ENCODE peak calls at places on chromosomes 4 and X, in six cellular contexts. W is osteoblast, H is uterus, P is WTC11, X is fibroblast of lung, Z is fibroblast of mammary gland. F is an unnamed sample.
A peak's percentile ranks its signal among the peaks of the same experiment; 100 is the strongest.

GRCh38 chr4:4415107-4415805 is 28.4 kb downstream of the NSG1 start:
- DNase-seq in W (no peak), H (no peak), P (no peak), X (no peak), Z (no peak), F (no peak)

GRCh38 chr4:25786497-25787065 is 76.2 kb downstream of the SEL1L3 start:
- DNase-seq in W (no peak), H (no peak), P (no peak), X (peak; percentile 47), Z (no peak), F (no peak)

GRCh38 chr4:86910820-86911684 is 18.8 kb upstream of the C4orf36 start:
- DNase-seq in W (no peak), H (no peak), P (no peak), X (peak; percentile 28), Z (no peak), F (no peak)

GRCh38 chr4:182643801-182644311 is 273.3 kb downstream of the DCTD start:
- DNase-seq in W (peak; percentile 39), H (no peak), P (no peak), X (peak; percentile 96), Z (peak; percentile 63), F (no peak)

GRCh38 chr4:47278631-47279030 is 184.9 kb downstream of the COMMD8 start:
- DNase-seq in W (no peak), H (no peak), P (no peak), X (no peak), Z (no peak), F (no peak)

GRCh38 chrX:63679432-63679831 is 105.6 kb downstream of the ARHGEF9 start:
- DNase-seq in W (no peak), H (no peak), P (no peak), X (no peak), Z (no peak), F (no peak)

GRCh38 chr4:55435136-55435535 is 39.4 kb downstream of the TMEM165 start:
- DNase-seq in W (no peak), H (no peak), P (no peak), X (peak; percentile 29), Z (peak; percentile 49), F (no peak)

GRCh38 chrX:13808293-13808692 is 8.6 kb downstream of the GPM6B start:
- DNase-seq in W (no peak), H (no peak), P (no peak), X (no peak), Z (no peak), F (no peak)

GRCh38 chr4:16122784-16123183 is 39.0 kb upstream of the PROM1 start:
- DNase-seq in W (no peak), H (no peak), P (no peak), X (no peak), Z (no peak), F (no peak)

GRCh38 chrX:155148724-155149537 is 67.3 kb upstream of the VBP1 start:
- DNase-seq in W (no peak), H (no peak), P (peak; percentile 17), X (no peak), Z (peak; percentile 21), F (peak; percentile 60)

GRCh38 chr4:153541426-153542096 is 75.4 kb downstream of the TMEM131L start:
- DNase-seq in W (peak; percentile 91), H (no peak), P (no peak), X (peak; percentile 97), Z (peak; percentile 92), F (no peak)

GRCh38 chr4:75107703-75108612 is 175.0 kb downstream of the PARM1 start:
- DNase-seq in W (no peak), H (no peak), P (no peak), X (no peak), Z (peak; percentile 23), F (no peak)

GRCh38 chr4:110735691-110736090 is 112.8 kb upstream of the PITX2 start:
- DNase-seq in W (no peak), H (no peak), P (no peak), X (no peak), Z (no peak), F (peak; percentile 61)

GRCh38 chrX:153766098-153766817 is 2.2 kb downstream of the PLXNB3 start:
- DNase-seq in W (peak; percentile 98), H (peak; percentile 40), P (no peak), X (peak; percentile 76), Z (peak; percentile 66), F (no peak)

GRCh38 chr4:65195666-65196065 is 474.6 kb downstream of the EPHA5 start:
- DNase-seq in W (no peak), H (no peak), P (no peak), X (no peak), Z (no peak), F (no peak)

GRCh38 chrX:103376118-103376978 is at the start of gene BEX3:
- DNase-seq in W (peak; percentile 70), H (peak; percentile 46), P (peak; percentile 68), X (peak; percentile 67), Z (peak; percentile 58), F (peak; percentile 68)

GRCh38 chr4:184746532-184746870 is 12.6 kb upstream of the CENPU start:
- DNase-seq in W (peak; percentile 97), H (peak; percentile 68), P (no peak), X (peak; percentile 84), Z (peak; percentile 91), F (peak; percentile 62)

DNA sequence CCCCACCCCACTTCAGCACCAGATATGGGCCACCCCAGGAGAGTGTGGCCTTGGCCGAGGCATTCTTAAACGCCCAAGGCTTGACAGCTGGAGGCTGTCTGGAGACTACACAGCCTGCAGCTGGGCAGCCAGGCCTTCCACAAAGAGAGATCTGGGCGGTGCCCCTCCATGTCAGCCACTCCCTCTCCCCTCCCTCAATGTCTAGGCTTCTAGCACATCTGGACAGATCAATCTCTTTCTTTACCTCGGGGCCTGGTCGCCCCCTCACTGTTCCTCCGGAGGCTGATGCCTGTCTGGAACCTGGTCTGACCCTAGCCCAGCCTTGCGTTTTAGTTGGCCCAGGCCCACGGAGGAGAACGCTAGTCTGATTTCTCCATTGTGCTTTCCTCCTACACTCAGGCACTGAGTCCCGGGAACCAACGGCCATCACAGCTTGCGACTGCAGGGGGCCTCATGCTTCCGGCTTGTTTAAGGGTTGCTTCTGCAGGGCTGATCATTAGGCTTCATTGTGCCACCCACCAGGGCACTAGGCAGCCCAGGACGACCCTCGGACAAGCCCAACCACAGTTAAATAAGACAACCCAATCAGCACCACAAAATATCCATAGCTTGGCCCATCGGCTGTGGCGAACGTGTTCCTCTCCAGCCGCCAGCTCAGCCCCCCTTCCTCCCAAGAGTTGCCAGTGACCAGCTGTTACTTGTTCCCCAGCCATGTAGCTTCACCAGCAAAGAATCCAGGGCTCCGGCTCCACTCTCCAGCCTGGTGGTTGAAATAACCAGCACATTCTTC is 200.6 kb downstream of the BCOR start:
- DNase-seq in W (peak; percentile 92), H (no peak), P (peak; percentile 49), X (peak; percentile 82), Z (peak; percentile 24), F (peak; percentile 18)
- TF ChIP-seq CTCF in W (no peak), H (no peak), P (no peak), X (no peak), Z (peak; percentile 6), F (no peak)

DNA sequence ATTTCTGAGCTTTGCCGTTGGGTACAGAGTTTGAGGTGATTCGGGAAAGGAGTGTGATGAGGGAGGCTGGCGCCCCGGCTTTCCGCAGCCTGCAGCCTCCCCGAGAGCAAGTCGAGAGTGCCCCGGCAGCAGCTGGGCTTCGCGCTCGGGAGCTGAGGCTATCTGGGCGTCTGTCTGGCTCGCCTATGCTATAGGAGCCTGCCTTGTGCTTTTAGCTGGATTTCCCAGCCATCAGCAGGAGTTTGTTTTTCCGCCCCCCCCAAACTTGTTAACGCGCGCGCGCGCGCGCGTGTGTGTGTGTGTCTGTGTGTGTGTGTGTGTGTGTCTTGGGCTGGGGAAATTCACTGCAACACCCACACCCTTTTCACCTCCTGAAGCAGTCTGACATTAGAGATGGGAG is 765 bp upstream of the DGKK start:
- DNase-seq in W (no peak), H (no peak), P (peak; percentile 31), X (no peak), Z (no peak), F (no peak)
- TF ChIP-seq CTCF in W (no peak), H (no peak), P (no peak), X (no peak), Z (no peak), F (no peak)

GRCh38 chrX:115913575-115913974 is 257.0 kb upstream of the AGTR2 start:
- DNase-seq in W (no peak), H (no peak), P (no peak), X (no peak), Z (no peak), F (no peak)

GRCh38 chrX:115909017-115909416 is 261.5 kb upstream of the AGTR2 start:
- DNase-seq in W (no peak), H (no peak), P (no peak), X (no peak), Z (no peak), F (no peak)

GRCh38 chrX:115906881-115907280 is 263.7 kb upstream of the AGTR2 start:
- DNase-seq in W (no peak), H (no peak), P (no peak), X (no peak), Z (no peak), F (no peak)

GRCh38 chrX:115911967-115912366 is 258.6 kb upstream of the AGTR2 start:
- DNase-seq in W (no peak), H (no peak), P (no peak), X (no peak), Z (no peak), F (no peak)

DNA sequence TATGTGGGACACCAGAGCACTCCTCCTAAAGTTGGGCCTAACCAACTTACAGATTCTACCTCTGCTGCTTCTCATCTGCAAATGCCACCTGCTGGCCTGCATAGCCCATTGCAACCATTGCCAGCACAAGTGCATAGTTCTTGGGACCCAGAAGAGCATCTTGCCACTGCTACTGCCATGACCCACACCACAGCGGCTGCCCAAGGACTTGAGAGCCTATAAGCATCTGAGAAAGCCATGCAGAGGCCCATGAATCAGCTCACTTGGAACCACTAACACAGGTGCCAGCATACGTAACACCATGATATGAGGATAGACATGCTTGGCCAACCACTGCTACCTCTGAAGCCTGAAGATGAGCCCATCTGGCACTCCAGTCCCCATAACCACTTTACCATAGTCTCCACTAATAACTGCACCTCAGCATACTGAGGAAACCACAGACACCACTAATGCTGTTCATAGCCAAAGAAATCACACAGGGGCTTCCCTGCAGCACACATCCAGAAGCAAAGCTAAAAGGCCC is 258.1 kb upstream of the AGTR2 start:
- DNase-seq in W (peak; percentile 37), H (no peak), P (peak; percentile 42), X (no peak), Z (peak; percentile 12), F (no peak)
- TF ChIP-seq CTCF in W (peak; percentile 39), H (no peak), P (no peak), X (no peak), Z (peak; percentile 49), F (no peak)

DNA sequence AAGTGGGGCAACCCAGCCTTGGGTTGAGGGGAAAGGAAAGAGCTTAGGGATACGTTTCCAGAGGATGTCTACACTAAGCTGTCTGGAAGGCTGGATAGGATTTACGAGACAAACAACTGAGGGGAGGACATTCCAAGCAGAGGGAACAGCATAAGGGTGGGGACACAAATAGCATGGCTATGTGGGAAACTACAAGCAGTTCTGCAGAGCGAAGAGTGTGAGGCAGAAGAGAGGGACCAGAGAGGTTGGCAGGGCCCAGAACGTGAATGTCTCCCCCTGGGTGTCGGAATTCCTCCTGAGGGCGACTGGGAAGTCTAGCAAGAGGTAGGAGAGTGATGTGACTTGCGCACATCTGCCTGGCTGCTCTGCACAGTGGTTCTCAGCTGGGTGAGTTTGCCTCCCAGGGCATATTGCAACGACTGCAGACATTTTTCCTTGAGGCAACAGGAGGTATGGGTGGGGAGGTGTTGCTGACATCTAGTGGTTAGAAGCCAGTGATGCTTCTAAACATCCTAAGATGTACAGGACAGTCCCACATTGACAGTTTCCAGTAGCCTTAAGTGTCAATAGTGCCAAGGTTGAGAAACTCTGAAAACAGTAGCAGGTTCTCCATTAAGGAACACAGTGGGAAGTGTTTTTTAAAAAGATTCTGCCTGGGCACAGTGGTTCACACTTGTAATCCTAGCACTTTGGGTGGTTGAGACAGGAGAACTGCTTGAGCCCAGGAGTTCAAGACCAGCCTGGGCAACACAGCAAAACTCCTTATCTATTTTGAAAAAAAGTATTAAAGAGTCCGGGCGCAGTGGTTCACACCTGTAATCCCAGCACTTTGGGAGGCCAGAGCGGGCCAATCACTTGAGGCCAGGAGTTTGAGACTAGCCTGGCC is 9.2 kb downstream of the NDUFA1 start:
- DNase-seq in W (peak; percentile 87), H (no peak), P (no peak), X (peak; percentile 41), Z (peak; percentile 67), F (peak; percentile 20)
- TF ChIP-seq CTCF in W (peak; percentile 70), H (peak; percentile 36), P (no peak), X (peak; percentile 46), Z (peak; percentile 76), F (no peak)

F was measured in testis.